ENCODE peak calls at places on chromosomes 4 and X, in eight cellular contexts. M is nephron progenitor cell, T is fibroblast of mammary gland, F is posterior cingulate gyrus, A is head of caudate nucleus, U is frontal cortex, L is PC-3, I is AG08395. C is an unnamed sample.
A peak's percentile ranks its signal among the peaks of the same experiment; 100 is the strongest.

GRCh38 chr4:1512738-1513660 is 106.8 kb upstream of the NKX1-1 start:
- DNase-seq in A (peak; percentile 30), U (peak; percentile 57), I (peak; percentile 54), M (peak; percentile 82), L (peak; percentile 41), T (no peak), F (peak; percentile 7), C (no peak)

GRCh38 chrX:96843566-96843965 is 40.1 kb upstream of the RPA4 start:
- DNase-seq in F (no peak), L (no peak), A (no peak), M (peak; percentile 26), T (no peak), U (no peak), I (no peak), C (peak; percentile 11)

GRCh38 chr4:56786955-56787354 is 34.5 kb downstream of the SPINK2 start:
- DNase-seq in I (peak; percentile 67), F (peak; percentile 50), L (peak; percentile 59), T (peak; percentile 95), M (peak; percentile 31), A (no peak), U (no peak), C (peak; percentile 59)

GRCh38 chr4:68129793-68130192 is at the start of gene TMPRSS11F:
- DNase-seq in T (no peak), A (no peak), F (no peak), M (no peak), I (no peak), L (peak; percentile 78), U (no peak), C (peak; percentile 98)

GRCh38 chr4:119683518-119683917 is 54.9 kb upstream of the PDE5A start:
- DNase-seq in F (no peak), A (no peak), U (no peak), L (peak; percentile 73), M (no peak), T (peak; percentile 80), I (no peak), C (no peak)

GRCh38 chr4:103915224-103915869 is 195.6 kb upstream of the TACR3 start:
- DNase-seq in T (peak; percentile 53), M (no peak), A (no peak), L (peak; percentile 25), U (no peak), I (peak; percentile 11), F (no peak), C (peak; percentile 32)

GRCh38 chrX:153410888-153411254 is 401 bp upstream of the ZFP92 start:
- DNase-seq in I (no peak), L (no peak), A (no peak), T (no peak), F (no peak), U (no peak), M (no peak), C (no peak)

GRCh38 chr4:20383969-20384368 is 132.3 kb downstream of the SLIT2 start:
- DNase-seq in A (no peak), U (no peak), I (no peak), M (no peak), F (no peak), L (no peak), T (no peak), C (no peak)

GRCh38 chrX:129759576-129760061 is 20.1 kb upstream of the SASH3 start:
- DNase-seq in A (peak; percentile 62), M (no peak), U (no peak), I (peak; percentile 76), F (peak; percentile 48), T (peak; percentile 84), L (peak; percentile 55), C (peak; percentile 67)

GRCh38 chrX:79975605-79976004 is 38.9 kb upstream of the TBX22 start:
- DNase-seq in U (no peak), A (no peak), T (no peak), F (no peak), L (no peak), I (no peak), M (no peak), C (no peak)

GRCh38 chrX:119391279-119391678 is 7.9 kb upstream of the SLC25A43 start:
- DNase-seq in T (peak; percentile 59), L (peak; percentile 62), M (no peak), U (no peak), A (no peak), F (no peak), I (peak; percentile 46), C (peak; percentile 60)